ENCODE peak calls at places on chromosomes 16 and 17, in nine cellular contexts. V, L, F, O, S, U, G, N and X are unnamed samples.

GRCh38 chr17:30482555-30482954 is 5.3 kb downstream of the GOSR1 start:
- DNase-seq in V (no peak), L (no peak), F (no peak), O (no peak), S (no peak), U (no peak), G (no peak), N (no peak), X (no peak)

GRCh38 chr16:814974-815373 is 14.4 kb upstream of the GNG13 start:
- DNase-seq in V (peak; percentile 88), L (no peak), F (no peak), O (no peak), S (peak; percentile 36), U (no peak), G (no peak), N (no peak), X (peak; percentile 34)

GRCh38 chr17:61201211-61201610 is 198.4 kb upstream of the TBX2 start:
- DNase-seq in V (peak; percentile 91), L (no peak), F (no peak), O (peak; percentile 93), S (peak; percentile 80), U (peak; percentile 84), G (no peak), N (no peak), X (peak; percentile 93)

GRCh38 chr16:72995151-72995881 is 52.6 kb downstream of the ZFHX3 start:
- DNase-seq in V (no peak), L (no peak), F (no peak), O (no peak), S (no peak), U (no peak), G (no peak), N (no peak), X (no peak)

GRCh38 chr17:40932608-40933007 is 4.8 kb downstream of the KRT23 start:
- DNase-seq in V (no peak), L (no peak), F (no peak), O (no peak), S (no peak), U (no peak), G (no peak), N (no peak), X (no peak)

GRCh38 chr16:49350265-49351103 is 23.1 kb upstream of the C16orf78 start:
- DNase-seq in V (peak; percentile 44), L (peak; percentile 22), F (peak; percentile 82), O (no peak), S (peak; percentile 7), U (no peak), G (no peak), N (peak; percentile 31), X (no peak)

GRCh38 chr16:87834015-87834667 is 35.2 kb downstream of the SLC7A5 start:
- DNase-seq in V (no peak), L (no peak), F (no peak), O (no peak), S (no peak), U (no peak), G (no peak), N (no peak), X (no peak)

GRCh38 chr17:63382826-63383225 is 63.3 kb downstream of the CYB561 start:
- DNase-seq in V (peak; percentile 29), L (no peak), F (no peak), O (no peak), S (no peak), U (no peak), G (no peak), N (no peak), X (no peak)

GRCh38 chr17:57993471-57994365 is 5.7 kb upstream of the VEZF1 start:
- DNase-seq in V (no peak), L (no peak), F (no peak), O (no peak), S (no peak), U (no peak), G (no peak), N (no peak), X (no peak)

GRCh38 chr17:28896884-28897768 is at the start of gene FLOT2:
- DNase-seq in V (no peak), L (peak; percentile 66), F (peak; percentile 93), O (no peak), S (peak; percentile 14), U (no peak), G (peak; percentile 53), N (peak; percentile 44), X (no peak)

GRCh38 chr17:76687278-76688164 is 23.2 kb downstream of the MXRA7 start:
- DNase-seq in V (no peak), L (no peak), F (no peak), O (no peak), S (no peak), U (no peak), G (no peak), N (no peak), X (no peak)

GRCh38 chr16:86296263-86296662 is 214.1 kb upstream of the FOXF1 start:
- DNase-seq in V (no peak), L (no peak), F (no peak), O (no peak), S (no peak), U (no peak), G (no peak), N (no peak), X (no peak)

GRCh38 chr16:23324727-23325126 is 22.6 kb downstream of the SCNN1B start:
- DNase-seq in V (peak; percentile 52), L (no peak), F (no peak), O (no peak), S (no peak), U (no peak), G (no peak), N (no peak), X (no peak)

GRCh38 chr16:75251280-75252048 is at the start of gene BCAR1:
- DNase-seq in V (peak; percentile 91), L (no peak), F (peak; percentile 94), O (peak; percentile 65), S (peak; percentile 74), U (peak; percentile 89), G (no peak), N (no peak), X (no peak)

GRCh38 chr17:83101805-83102480 is 22.5 kb downstream of the METRNL start:
- DNase-seq in V (peak; percentile 44), L (no peak), F (no peak), O (no peak), S (no peak), U (no peak), G (no peak), N (no peak), X (no peak)

GRCh38 chr16:23339781-23340180 is 37.7 kb downstream of the SCNN1B start:
- DNase-seq in V (no peak), L (no peak), F (no peak), O (no peak), S (no peak), U (no peak), G (no peak), N (no peak), X (no peak)

GRCh38 chr17:78315355-78316114 is 44.3 kb downstream of the SOCS3 start:
- DNase-seq in V (peak; percentile 97), L (no peak), F (no peak), O (peak; percentile 70), S (peak; percentile 90), U (peak; percentile 83), G (no peak), N (peak; percentile 34), X (peak; percentile 91)

GRCh38 chr16:31149894-31150890 is at the start of gene PRSS36:
- DNase-seq in V (no peak), L (no peak), F (no peak), O (no peak), S (no peak), U (no peak), G (no peak), N (no peak), X (no peak)

GRCh38 chr17:64747938-64748540 is 85.9 kb upstream of the SMURF2 start:
- DNase-seq in V (peak; percentile 23), L (no peak), F (no peak), O (no peak), S (no peak), U (peak; percentile 52), G (no peak), N (no peak), X (peak; percentile 50)

GRCh38 chr17:59899099-59899498 is 6.2 kb downstream of the RPS6KB1 start:
- DNase-seq in V (no peak), L (no peak), F (peak; percentile 56), O (no peak), S (no peak), U (peak; percentile 5), G (no peak), N (no peak), X (no peak)

GRCh38 chr17:19579867-19580565 is 46.4 kb downstream of the SLC47A1 start:
- DNase-seq in V (no peak), L (no peak), F (peak; percentile 43), O (no peak), S (no peak), U (no peak), G (no peak), N (no peak), X (no peak)

GRCh38 chr17:67992541-67993152 is 3.6 kb downstream of the C17orf58 start:
- DNase-seq in V (no peak), L (no peak), F (no peak), O (no peak), S (no peak), U (no peak), G (no peak), N (no peak), X (no peak)

GRCh38 chr17:80796430-80796861 is 195.2 kb upstream of the CHMP6 start:
- DNase-seq in V (no peak), L (no peak), F (no peak), O (no peak), S (no peak), U (no peak), G (no peak), N (no peak), X (no peak)

GRCh38 chr16:85511938-85512551 is 101.1 kb upstream of the GSE1 start:
- DNase-seq in V (no peak), L (no peak), F (no peak), O (no peak), S (no peak), U (no peak), G (no peak), N (no peak), X (no peak)

GRCh38 chr16:27287887-27288286 is 19.3 kb upstream of the NSMCE1 start:
- DNase-seq in V (no peak), L (no peak), F (no peak), O (no peak), S (no peak), U (no peak), G (no peak), N (no peak), X (no peak)

GRCh38 chr17:68418876-68419275 is 38.4 kb downstream of the WIPI1 start:
- DNase-seq in V (no peak), L (no peak), F (no peak), O (no peak), S (no peak), U (no peak), G (no peak), N (no peak), X (no peak)

GRCh38 chr16:192686-193085 is 12.4 kb downstream of the HBQ1 start:
- DNase-seq in V (no peak), L (no peak), F (no peak), O (no peak), S (no peak), U (no peak), G (no peak), N (no peak), X (no peak)

GRCh38 chr17:57498443-57498842 is 242.1 kb downstream of the MSI2 start:
- DNase-seq in V (no peak), L (no peak), F (no peak), O (no peak), S (no peak), U (no peak), G (no peak), N (no peak), X (no peak)

GRCh38 chr16:68358951-68359350 is 48.1 kb downstream of the PRMT7 start:
- DNase-seq in V (no peak), L (no peak), F (no peak), O (no peak), S (no peak), U (no peak), G (no peak), N (no peak), X (no peak)

GRCh38 chr17:7476474-7476873 is 3.0 kb downstream of the ZBTB4 start:
- DNase-seq in V (peak; percentile 84), L (no peak), F (no peak), O (no peak), S (no peak), U (no peak), G (no peak), N (no peak), X (no peak)

GRCh38 chr16:25177831-25178688 is 38.7 kb upstream of the AQP8 start:
- DNase-seq in V (no peak), L (no peak), F (no peak), O (no peak), S (no peak), U (no peak), G (no peak), N (no peak), X (no peak)